ENCODE peak calls at places on chromosomes 5 and 9, in eight cellular contexts. One of them, this sample, is unnamed.

GRCh38 chr5:135800656-135801055 is 33.8 kb upstream of the SLC25A48 start:
- DNase-seq in activated T-cell treated with anti-CD3 and anti-CD28 coated beads for 1 hour: no peak
- DNase-seq in fibroblast of mammary gland: no peak
- DNase-seq in ACHN: no peak
- DNase-seq in GM13977: no peak
- DNase-seq in foreskin fibroblast: no peak
- DNase-seq in transverse colon: no peak
- DNase-seq in heart right ventricle: no peak
- DNase-seq in this sample: no peak

GRCh38 chr9:96449522-96449843 is 486 bp upstream of the HABP4 start:
- DNase-seq in activated T-cell treated with anti-CD3 and anti-CD28 coated beads for 1 hour: no peak
- DNase-seq in fibroblast of mammary gland: no peak
- DNase-seq in ACHN: no peak
- DNase-seq in GM13977: no peak
- DNase-seq in foreskin fibroblast: no peak
- DNase-seq in transverse colon: no peak
- DNase-seq in heart right ventricle: no peak
- DNase-seq in this sample: no peak

GRCh38 chr5:180347651-180348050 is 5.5 kb downstream of the GFPT2 start:
- DNase-seq in activated T-cell treated with anti-CD3 and anti-CD28 coated beads for 1 hour: no peak
- DNase-seq in fibroblast of mammary gland: no peak
- DNase-seq in ACHN: no peak
- DNase-seq in GM13977: no peak
- DNase-seq in foreskin fibroblast: no peak
- DNase-seq in transverse colon: no peak
- DNase-seq in heart right ventricle: no peak
- DNase-seq in this sample: no peak

GRCh38 chr5:153617190-153617589 is 126.7 kb downstream of the GRIA1 start:
- DNase-seq in activated T-cell treated with anti-CD3 and anti-CD28 coated beads for 1 hour: no peak
- DNase-seq in fibroblast of mammary gland: peak; percentile 50
- DNase-seq in ACHN: no peak
- DNase-seq in GM13977: no peak
- DNase-seq in foreskin fibroblast: peak; percentile 57
- DNase-seq in transverse colon: no peak
- DNase-seq in heart right ventricle: no peak
- DNase-seq in this sample: no peak

GRCh38 chr5:135576075-135576599 is 2.7 kb downstream of the CXCL14 start:
- DNase-seq in activated T-cell treated with anti-CD3 and anti-CD28 coated beads for 1 hour: no peak
- DNase-seq in fibroblast of mammary gland: peak; percentile 9
- DNase-seq in ACHN: peak; percentile 43
- DNase-seq in GM13977: no peak
- DNase-seq in foreskin fibroblast: peak; percentile 36
- DNase-seq in transverse colon: no peak
- DNase-seq in heart right ventricle: no peak
- DNase-seq in this sample: no peak

GRCh38 chr5:74251106-74252032 is 389.2 kb downstream of the ENC1 start:
- DNase-seq in activated T-cell treated with anti-CD3 and anti-CD28 coated beads for 1 hour: no peak
- DNase-seq in fibroblast of mammary gland: peak; percentile 96
- DNase-seq in ACHN: peak; percentile 72
- DNase-seq in GM13977: no peak
- DNase-seq in foreskin fibroblast: peak; percentile 94
- DNase-seq in transverse colon: peak; percentile 27
- DNase-seq in heart right ventricle: no peak
- DNase-seq in this sample: peak; percentile 38

GRCh38 chr5:77832166-77832770 is 56.1 kb upstream of the TBCA start:
- DNase-seq in activated T-cell treated with anti-CD3 and anti-CD28 coated beads for 1 hour: no peak
- DNase-seq in fibroblast of mammary gland: no peak
- DNase-seq in ACHN: no peak
- DNase-seq in GM13977: no peak
- DNase-seq in foreskin fibroblast: no peak
- DNase-seq in transverse colon: no peak
- DNase-seq in heart right ventricle: no peak
- DNase-seq in this sample: no peak

GRCh38 chr9:2008372-2008771 is 6.8 kb upstream of the SMARCA2 start:
- DNase-seq in activated T-cell treated with anti-CD3 and anti-CD28 coated beads for 1 hour: no peak
- DNase-seq in fibroblast of mammary gland: no peak
- DNase-seq in ACHN: no peak
- DNase-seq in GM13977: no peak
- DNase-seq in foreskin fibroblast: no peak
- DNase-seq in transverse colon: no peak
- DNase-seq in heart right ventricle: no peak
- DNase-seq in this sample: no peak

GRCh38 chr9:134456740-134457315 is 130.6 kb downstream of the RXRA start:
- DNase-seq in activated T-cell treated with anti-CD3 and anti-CD28 coated beads for 1 hour: no peak
- DNase-seq in fibroblast of mammary gland: no peak
- DNase-seq in ACHN: no peak
- DNase-seq in GM13977: no peak
- DNase-seq in foreskin fibroblast: no peak
- DNase-seq in transverse colon: no peak
- DNase-seq in heart right ventricle: no peak
- DNase-seq in this sample: no peak

GRCh38 chr5:173454764-173455598 is 126.8 kb upstream of the STC2 start:
- DNase-seq in activated T-cell treated with anti-CD3 and anti-CD28 coated beads for 1 hour: no peak
- DNase-seq in fibroblast of mammary gland: peak; percentile 99
- DNase-seq in ACHN: peak; percentile 97
- DNase-seq in GM13977: no peak
- DNase-seq in foreskin fibroblast: peak; percentile 97
- DNase-seq in transverse colon: peak; percentile 12
- DNase-seq in heart right ventricle: no peak
- DNase-seq in this sample: no peak

GRCh38 chr5:126354012-126354856 is 69.0 kb upstream of the GRAMD2B start:
- DNase-seq in activated T-cell treated with anti-CD3 and anti-CD28 coated beads for 1 hour: no peak
- DNase-seq in fibroblast of mammary gland: peak; percentile 97
- DNase-seq in ACHN: peak; percentile 87
- DNase-seq in GM13977: peak; percentile 52
- DNase-seq in foreskin fibroblast: peak; percentile 92
- DNase-seq in transverse colon: no peak
- DNase-seq in heart right ventricle: no peak
- DNase-seq in this sample: peak; percentile 18

GRCh38 chr5:145938699-145939531 is 2.5 kb downstream of the SH3RF2 start:
- DNase-seq in activated T-cell treated with anti-CD3 and anti-CD28 coated beads for 1 hour: no peak
- DNase-seq in fibroblast of mammary gland: no peak
- DNase-seq in ACHN: peak; percentile 7
- DNase-seq in GM13977: no peak
- DNase-seq in foreskin fibroblast: no peak
- DNase-seq in transverse colon: no peak
- DNase-seq in heart right ventricle: no peak
- DNase-seq in this sample: no peak

GRCh38 chr5:3058930-3059329 is 307.5 kb upstream of the IRX2 start:
- DNase-seq in activated T-cell treated with anti-CD3 and anti-CD28 coated beads for 1 hour: no peak
- DNase-seq in fibroblast of mammary gland: no peak
- DNase-seq in ACHN: no peak
- DNase-seq in GM13977: no peak
- DNase-seq in foreskin fibroblast: no peak
- DNase-seq in transverse colon: no peak
- DNase-seq in heart right ventricle: no peak
- DNase-seq in this sample: no peak

GRCh38 chr5:176536132-176536901 is 885 bp downstream of the RNF44 start:
- DNase-seq in activated T-cell treated with anti-CD3 and anti-CD28 coated beads for 1 hour: peak; percentile 76
- DNase-seq in fibroblast of mammary gland: peak; percentile 70
- DNase-seq in ACHN: peak; percentile 68
- DNase-seq in GM13977: peak; percentile 85
- DNase-seq in foreskin fibroblast: peak; percentile 71
- DNase-seq in transverse colon: peak; percentile 85
- DNase-seq in heart right ventricle: peak; percentile 79
- DNase-seq in this sample: peak; percentile 31

GRCh38 chr5:174668349-174668748 is 56.0 kb upstream of the MSX2 start:
- DNase-seq in activated T-cell treated with anti-CD3 and anti-CD28 coated beads for 1 hour: no peak
- DNase-seq in fibroblast of mammary gland: no peak
- DNase-seq in ACHN: no peak
- DNase-seq in GM13977: no peak
- DNase-seq in foreskin fibroblast: no peak
- DNase-seq in transverse colon: no peak
- DNase-seq in heart right ventricle: no peak
- DNase-seq in this sample: no peak

GRCh38 chr5:158875272-158875679 is 224.4 kb downstream of the EBF1 start:
- DNase-seq in activated T-cell treated with anti-CD3 and anti-CD28 coated beads for 1 hour: no peak
- DNase-seq in fibroblast of mammary gland: peak; percentile 56
- DNase-seq in ACHN: no peak
- DNase-seq in GM13977: peak; percentile 9
- DNase-seq in foreskin fibroblast: no peak
- DNase-seq in transverse colon: no peak
- DNase-seq in heart right ventricle: no peak
- DNase-seq in this sample: no peak

GRCh38 chr5:163460562-163461176 is at the start of gene HMMR:
- DNase-seq in activated T-cell treated with anti-CD3 and anti-CD28 coated beads for 1 hour: no peak
- DNase-seq in fibroblast of mammary gland: no peak
- DNase-seq in ACHN: peak; percentile 29
- DNase-seq in GM13977: no peak
- DNase-seq in foreskin fibroblast: no peak
- DNase-seq in transverse colon: peak; percentile 16
- DNase-seq in heart right ventricle: no peak
- DNase-seq in this sample: no peak

GRCh38 chr9:110278080-110278707 is 21.9 kb upstream of the TXN start:
- DNase-seq in activated T-cell treated with anti-CD3 and anti-CD28 coated beads for 1 hour: no peak
- DNase-seq in fibroblast of mammary gland: no peak
- DNase-seq in ACHN: peak; percentile 4
- DNase-seq in GM13977: no peak
- DNase-seq in foreskin fibroblast: no peak
- DNase-seq in transverse colon: no peak
- DNase-seq in heart right ventricle: no peak
- DNase-seq in this sample: no peak

GRCh38 chr9:76352026-76352620 is 42.1 kb downstream of the RFK start:
- DNase-seq in activated T-cell treated with anti-CD3 and anti-CD28 coated beads for 1 hour: no peak
- DNase-seq in fibroblast of mammary gland: no peak
- DNase-seq in ACHN: no peak
- DNase-seq in GM13977: no peak
- DNase-seq in foreskin fibroblast: no peak
- DNase-seq in transverse colon: no peak
- DNase-seq in heart right ventricle: no peak
- DNase-seq in this sample: no peak

This sample was measured in NCI-H774.